ENCODE peak calls at places on chromosomes 16 and 17, in four cellular contexts. L, Y, R and U are unnamed samples.

GRCh38 chr17:79201536-79202227 is 127.1 kb downstream of the ENGASE start:
- DNase-seq in Y (no peak), R (no peak), L (no peak), U (no peak)

GRCh38 chr16:70746040-70746707 is 54.8 kb downstream of the VAC14 start:
- DNase-seq in Y (no peak), R (peak; percentile 92), L (no peak), U (no peak)

GRCh38 chr16:51532551-51532950 is 381.5 kb upstream of the SALL1 start:
- DNase-seq in L (no peak), Y (no peak), R (no peak), U (no peak)

GRCh38 chr17:60169921-60170817 is 20.4 kb downstream of the CA4 start:
- DNase-seq in Y (no peak), L (no peak), R (peak; percentile 35), U (no peak)

GRCh38 chr17:79002291-79002690 is 7.3 kb downstream of the CANT1 start:
- DNase-seq in Y (no peak), L (no peak), R (no peak), U (no peak)

GRCh38 chr17:37608369-37609169 is 649 bp downstream of the SYNRG start:
- DNase-seq in R (peak; percentile 39), L (no peak), Y (peak; percentile 27), U (peak; percentile 9)

GRCh38 chr16:70417661-70418060 is 21.2 kb downstream of the ST3GAL2 start:
- DNase-seq in L (no peak), R (no peak), Y (no peak), U (no peak)

GRCh38 chr17:3485481-3486068 is 9.8 kb downstream of the ASPA start:
- DNase-seq in L (no peak), R (no peak), Y (no peak), U (no peak)

GRCh38 chr16:154223-155030 is 2.0 kb downstream of the HBZ start:
- DNase-seq in R (no peak), Y (no peak), L (no peak), U (no peak)

GRCh38 chr16:31916056-31916488 is 42.5 kb downstream of the ZNF267 start:
- DNase-seq in R (no peak), Y (no peak), L (no peak), U (no peak)

GRCh38 chr17:4436846-4437245 is 3.1 kb downstream of the SPNS3 start:
- DNase-seq in L (no peak), R (no peak), Y (no peak), U (no peak)

GRCh38 chr17:64679710-64680216 is 17.7 kb upstream of the SMURF2 start:
- DNase-seq in L (no peak), Y (no peak), R (peak; percentile 81), U (no peak)

GRCh38 chr17:81198826-81199481 is 23.8 kb downstream of the CEP131 start:
- DNase-seq in R (no peak), Y (no peak), L (no peak), U (no peak)

GRCh38 chr16:2008009-2008526 is 1.6 kb downstream of the ZNF598 start:
- DNase-seq in Y (no peak), L (no peak), R (no peak), U (no peak)

GRCh38 chr17:8158267-8159031 is 4.3 kb downstream of the VAMP2 start:
- DNase-seq in L (no peak), R (peak; percentile 81), Y (no peak), U (no peak)

GRCh38 chr17:73445466-73445865 is 133.7 kb upstream of the CDC42EP4 start:
- DNase-seq in R (no peak), Y (no peak), L (no peak), U (no peak)

GRCh38 chr17:27577124-27577761 is 53.7 kb upstream of the LGALS9 start:
- DNase-seq in R (no peak), L (no peak), Y (no peak), U (no peak)

GRCh38 chr17:64499805-64500486 is 3.1 kb upstream of the POLG2 start:
- DNase-seq in R (no peak), L (no peak), Y (no peak), U (no peak)

GRCh38 chr17:80425835-80426426 is 11.0 kb downstream of the ENDOV start:
- DNase-seq in L (no peak), Y (no peak), R (no peak), U (no peak)

GRCh38 chr17:7862692-7863437 is 5.1 kb downstream of the CYB5D1 start:
- DNase-seq in L (no peak), Y (no peak), R (peak; percentile 91), U (no peak)

GRCh38 chr17:81385320-81386111 is 9.7 kb upstream of the BAHCC1 start:
- DNase-seq in R (peak; percentile 64), L (no peak), Y (no peak), U (no peak)

GRCh38 chr16:1363501-1364041 is 11.8 kb downstream of the GNPTG start:
- DNase-seq in Y (peak; percentile 43), L (no peak), R (peak; percentile 30), U (peak; percentile 40)

GRCh38 chr17:62094175-62094574 is 29.1 kb upstream of the MED13 start:
- DNase-seq in Y (no peak), L (no peak), R (no peak), U (no peak)

GRCh38 chr17:27224526-27225315 is 69.2 kb upstream of the WSB1 start:
- DNase-seq in L (no peak), R (no peak), Y (no peak), U (no peak)

GRCh38 chr16:80739523-80739922 is 64.9 kb downstream of the CDYL2 start:
- DNase-seq in Y (no peak), L (no peak), R (no peak), U (no peak)

GRCh38 chr17:10435096-10435495 is 13.3 kb upstream of the MYH8 start:
- DNase-seq in Y (no peak), L (no peak), R (no peak), U (no peak)

GRCh38 chr17:44084131-44084538 is 13.6 kb downstream of the G6PC3 start:
- DNase-seq in Y (no peak), L (no peak), R (no peak), U (no peak)

GRCh38 chr17:38743556-38744171 is 4.5 kb downstream of the PCGF2 start:
- DNase-seq in L (no peak), Y (no peak), R (no peak), U (no peak)

GRCh38 chr16:3874242-3874641 is 6.3 kb downstream of the CREBBP start:
- DNase-seq in L (no peak), R (no peak), Y (no peak), U (no peak)

GRCh38 chr16:54628796-54629625 is 301.7 kb upstream of the IRX5 start:
- DNase-seq in Y (no peak), L (no peak), R (peak; percentile 97), U (no peak)

GRCh38 chr17:75124041-75124818 is 7.3 kb downstream of the NT5C start:
- DNase-seq in Y (no peak), R (peak; percentile 48), L (no peak), U (no peak)

GRCh38 chr16:61926766-61927165 is 109.5 kb downstream of the CDH8 start:
- DNase-seq in Y (no peak), R (peak; percentile 9), L (no peak), U (no peak)
- TF ChIP-seq ZNF274 in Y (no peak), R (no peak), L (no peak), U (no peak)

GRCh38 chr16:19384656-19385055 is 33.0 kb upstream of the TMC5 start:
- DNase-seq in Y (no peak), L (no peak), R (no peak), U (no peak)
- TF ChIP-seq SUZ12 in Y (no peak), L (no peak), R (no peak), U (no peak)

GRCh38 chr16:82650804-82651203 is 24.0 kb downstream of the CDH13 start:
- DNase-seq in R (no peak), L (no peak), Y (no peak), U (no peak)

GRCh38 chr16:82652826-82653225 is 26.1 kb downstream of the CDH13 start:
- DNase-seq in L (no peak), Y (no peak), R (no peak), U (no peak)

GRCh38 chr16:82649766-82650165 is 23.0 kb downstream of the CDH13 start:
- DNase-seq in R (no peak), Y (no peak), L (no peak), U (no peak)

GRCh38 chr16:82653550-82654511 is 27.1 kb downstream of the CDH13 start:
- DNase-seq in L (peak; percentile 90), R (peak; percentile 19), Y (no peak), U (no peak)

DNA sequence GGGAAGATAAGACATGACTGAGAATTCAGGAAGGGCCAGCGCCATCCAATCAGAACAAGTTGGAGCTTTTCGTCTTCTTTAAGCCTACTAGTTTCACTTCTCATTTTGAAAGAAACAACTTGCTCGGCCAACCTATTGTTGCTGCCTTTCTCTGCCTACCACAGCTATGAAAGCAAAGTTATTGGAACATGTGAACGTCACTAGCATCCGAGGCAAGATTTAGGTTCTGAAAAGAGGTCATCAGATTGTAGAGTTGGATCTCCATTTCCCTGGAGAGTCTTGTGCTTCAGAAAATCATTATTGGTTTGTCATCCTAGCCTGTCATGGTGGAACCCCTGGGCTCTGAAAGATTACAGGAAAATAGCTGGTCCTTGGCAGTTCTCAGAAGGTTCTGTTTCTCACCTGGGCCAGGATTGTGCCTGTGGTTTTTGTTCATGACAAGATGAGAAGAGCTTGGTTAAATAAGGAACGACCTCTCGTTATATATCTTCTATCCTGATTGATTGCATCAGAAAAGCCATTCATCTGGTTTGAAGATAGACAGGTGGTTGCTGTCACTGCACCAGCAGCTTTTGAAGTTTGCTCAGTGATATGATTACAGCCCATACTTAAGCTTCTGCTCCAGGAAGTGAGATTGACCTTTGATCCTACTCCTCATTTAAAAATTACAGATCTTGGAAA is 25.3 kb downstream of the CDH13 start:
- DNase-seq in R (no peak), L (peak; percentile 74), Y (no peak), U (no peak)
- H3K9ac ChIP-seq in R (no peak overlapping the region), L (peak overlapping the region; percentile 66), Y (no peak overlapping the region), U (no peak overlapping the region)

DNA sequence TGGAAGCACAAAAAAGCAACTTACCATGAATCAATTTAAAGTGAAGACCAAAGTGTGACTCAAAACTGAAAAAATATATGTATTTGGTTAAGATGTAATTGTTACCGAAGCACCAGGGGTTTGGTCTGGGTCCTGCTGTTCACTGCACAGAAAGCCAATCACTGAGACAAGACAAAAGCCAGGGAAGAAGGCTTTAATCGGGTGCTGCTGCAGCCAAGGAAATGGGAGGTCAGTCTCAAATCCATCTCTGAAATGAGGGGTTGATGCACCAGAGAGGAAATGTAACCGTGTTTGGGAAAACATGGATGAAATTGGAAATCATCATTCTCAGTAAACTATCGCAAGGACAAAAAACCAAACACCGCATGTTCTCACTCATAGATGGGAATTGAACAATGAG is 73.6 kb upstream of the HSBP1 start:
- DNase-seq in Y (no peak), R (no peak), L (no peak), U (no peak)
- TF ChIP-seq ZNF274 in Y (no peak), R (no peak), L (no peak), U (no peak)

GRCh38 chr16:87834668-87835473 is 34.4 kb downstream of the SLC7A5 start:
- DNase-seq in Y (no peak), R (no peak), L (no peak), U (no peak)
- TF ChIP-seq SUZ12 in Y (no peak), R (no peak), L (no peak), U (no peak)